ENCODE peak calls at places on chromosomes 2 and 18, in ten cellular contexts. A, M, G, B, F, D, W, Y, Z and V are unnamed samples.
A peak's percentile ranks its signal among the peaks of the same experiment; 100 is the strongest.

GRCh38 chr2:137838255-137839092 is 125.8 kb upstream of the HNMT start:
- DNase-seq in A (no peak), M (no peak), G (no peak), B (peak; percentile 58), F (no peak), D (peak; percentile 44), W (peak; percentile 13), Y (no peak), Z (peak; percentile 70), V (peak; percentile 53)

GRCh38 chr2:85748948-85749875 is 4.6 kb upstream of the ATOH8 start:
- DNase-seq in A (no peak), M (no peak), G (no peak), B (peak; percentile 54), F (no peak), D (no peak), W (peak; percentile 86), Y (no peak), Z (no peak), V (no peak)

GRCh38 chr2:118878531-118879149 is 31.2 kb upstream of the EN1 start:
- DNase-seq in A (no peak), M (no peak), G (no peak), B (no peak), F (no peak), D (no peak), W (no peak), Y (no peak), Z (no peak), V (no peak)

GRCh38 chr2:46390901-46391395 is 88.4 kb upstream of the TMEM247 start:
- DNase-seq in A (no peak), M (no peak), G (no peak), B (no peak), F (no peak), D (no peak), W (no peak), Y (no peak), Z (no peak), V (no peak)

GRCh38 chr2:151237422-151238012 is 24.1 kb downstream of the RBM43 start:
- DNase-seq in A (no peak), M (no peak), G (no peak), B (no peak), F (no peak), D (no peak), W (no peak), Y (no peak), Z (peak; percentile 44), V (peak; percentile 2)

GRCh38 chr2:115574667-115575066 is 1132.2 kb downstream of the DPP10 start:
- DNase-seq in A (no peak), M (no peak), G (no peak), B (no peak), F (no peak), D (no peak), W (peak; percentile 91), Y (no peak), Z (no peak), V (no peak)

GRCh38 chr2:49225126-49225525 is 70.8 kb upstream of the FSHR start:
- DNase-seq in A (no peak), M (no peak), G (no peak), B (peak; percentile 47), F (no peak), D (peak; percentile 44), W (no peak), Y (no peak), Z (peak; percentile 22), V (no peak)

GRCh38 chr2:98460573-98461560 is 16.2 kb downstream of the INPP4A start:
- DNase-seq in A (peak; percentile 53), M (peak; percentile 77), G (no peak), B (peak; percentile 43), F (peak; percentile 45), D (no peak), W (no peak), Y (no peak), Z (no peak), V (no peak)

GRCh38 chr2:195368530-195369216 is 288.4 kb upstream of the SLC39A10 start:
- DNase-seq in A (no peak), M (no peak), G (no peak), B (no peak), F (no peak), D (no peak), W (no peak), Y (no peak), Z (no peak), V (no peak)

GRCh38 chr18:26747131-26747475 is 118.4 kb downstream of the AQP4 start:
- DNase-seq in A (no peak), M (no peak), G (no peak), B (no peak), F (no peak), D (no peak), W (no peak), Y (no peak), Z (peak; percentile 7), V (no peak)

GRCh38 chr2:110873056-110873502 is 140.7 kb downstream of the ACOXL start:
- DNase-seq in A (no peak), M (no peak), G (no peak), B (no peak), F (no peak), D (no peak), W (no peak), Y (no peak), Z (no peak), V (no peak)

GRCh38 chr2:181103659-181104058 is 123.3 kb downstream of the UBE2E3 start:
- DNase-seq in A (no peak), M (no peak), G (no peak), B (no peak), F (no peak), D (no peak), W (no peak), Y (no peak), Z (no peak), V (no peak)

GRCh38 chr2:61959381-61960293 is 54.2 kb downstream of the COMMD1 start:
- DNase-seq in A (no peak), M (no peak), G (no peak), B (no peak), F (no peak), D (no peak), W (no peak), Y (no peak), Z (no peak), V (no peak)

GRCh38 chr2:69767034-69767433 is 25.1 kb downstream of the ANXA4 start:
- DNase-seq in A (no peak), M (no peak), G (no peak), B (peak; percentile 92), F (no peak), D (no peak), W (no peak), Y (no peak), Z (peak; percentile 60), V (no peak)

GRCh38 chr2:75424936-75425619 is 135.7 kb downstream of the EVA1A start:
- DNase-seq in A (no peak), M (no peak), G (no peak), B (peak; percentile 20), F (no peak), D (no peak), W (no peak), Y (no peak), Z (peak; percentile 7), V (no peak)

GRCh38 chr2:239079671-239080294 is 231.9 kb downstream of the TWIST2 start:
- DNase-seq in A (no peak), M (no peak), G (no peak), B (no peak), F (no peak), D (no peak), W (no peak), Y (no peak), Z (no peak), V (no peak)

GRCh38 chr2:240906141-240906910 is at the start of gene CROCC2:
- DNase-seq in A (no peak), M (no peak), G (no peak), B (no peak), F (no peak), D (no peak), W (peak; percentile 37), Y (no peak), Z (no peak), V (no peak)

GRCh38 chr2:37226863-37227262 is 4.5 kb downstream of the CEBPZ start:
- DNase-seq in A (no peak), M (no peak), G (no peak), B (no peak), F (no peak), D (no peak), W (no peak), Y (no peak), Z (no peak), V (no peak)

GRCh38 chr2:111121028-111121872 is 536 bp downstream of the BCL2L11 start:
- DNase-seq in A (peak; percentile 37), M (peak; percentile 33), G (no peak), B (peak; percentile 32), F (peak; percentile 76), D (peak; percentile 68), W (peak; percentile 59), Y (no peak), Z (peak; percentile 34), V (peak; percentile 39)

GRCh38 chr2:6877402-6878305 is at the start of gene RSAD2:
- DNase-seq in A (no peak), M (no peak), G (no peak), B (no peak), F (no peak), D (peak; percentile 34), W (peak; percentile 28), Y (no peak), Z (peak; percentile 27), V (peak; percentile 40)

GRCh38 chr18:48166971-48167370 is 236.5 kb upstream of the SMAD2 start:
- DNase-seq in A (no peak), M (no peak), G (no peak), B (no peak), F (no peak), D (no peak), W (no peak), Y (no peak), Z (no peak), V (no peak)

GRCh38 chr2:240655931-240656886 is 26.5 kb downstream of the AQP12B start:
- DNase-seq in A (no peak), M (no peak), G (no peak), B (no peak), F (no peak), D (no peak), W (no peak), Y (no peak), Z (peak; percentile 39), V (no peak)

GRCh38 chr2:48346124-48346536 is 183.8 kb upstream of the STON1 start:
- DNase-seq in A (no peak), M (no peak), G (no peak), B (peak; percentile 74), F (no peak), D (no peak), W (no peak), Y (no peak), Z (peak; percentile 85), V (peak; percentile 34)

GRCh38 chr2:101337877-101338276 is 29.4 kb upstream of the RNF149 start:
- DNase-seq in A (no peak), M (no peak), G (no peak), B (peak; percentile 17), F (no peak), D (no peak), W (no peak), Y (no peak), Z (peak; percentile 35), V (no peak)

GRCh38 chr2:186641807-186642321 is 52.0 kb upstream of the FAM171B start:
- DNase-seq in A (no peak), M (no peak), G (no peak), B (peak; percentile 66), F (no peak), D (peak; percentile 22), W (peak; percentile 35), Y (no peak), Z (peak; percentile 88), V (peak; percentile 80)

GRCh38 chr2:67564076-67564475 is 166.9 kb downstream of the ETAA1 start:
- DNase-seq in A (no peak), M (no peak), G (no peak), B (no peak), F (no peak), D (no peak), W (no peak), Y (no peak), Z (peak; percentile 81), V (no peak)

GRCh38 chr2:70367722-70368323 is 66.0 kb upstream of the FAM136A start:
- DNase-seq in A (no peak), M (no peak), G (no peak), B (no peak), F (no peak), D (no peak), W (peak; percentile 37), Y (no peak), Z (peak; percentile 59), V (no peak)

GRCh38 chr2:9596621-9597311 is 34.0 kb downstream of the YWHAQ start:
- DNase-seq in A (no peak), M (no peak), G (no peak), B (no peak), F (no peak), D (no peak), W (no peak), Y (no peak), Z (no peak), V (no peak)